ENCODE peak calls at places on chromosome 3, in six cellular contexts. One of them, this sample, is unnamed.
A peak's percentile ranks its signal among the peaks of the same experiment; 100 is the strongest.

GRCh38 chr3:59261009-59261408 is 211.2 kb upstream of the CFAP20DC start:
- DNase-seq in GM12878: no peak
- DNase-seq in neural progenitor cell: no peak
- DNase-seq in heart right ventricle: no peak
- DNase-seq in hepatocyte: no peak
- DNase-seq in body of pancreas: no peak
- DNase-seq in this sample: no peak

GRCh38 chr3:188003188-188004171 is 150.5 kb upstream of the LPP start:
- DNase-seq in neural progenitor cell: no peak
- DNase-seq in heart right ventricle: no peak
- DNase-seq in hepatocyte: peak; percentile 65
- DNase-seq in GM12878: no peak
- DNase-seq in body of pancreas: peak; percentile 24
- DNase-seq in this sample: no peak

GRCh38 chr3:63494646-63495045 is 157.8 kb upstream of the SNTN start:
- DNase-seq in body of pancreas: no peak
- DNase-seq in GM12878: no peak
- DNase-seq in neural progenitor cell: no peak
- DNase-seq in hepatocyte: no peak
- DNase-seq in heart right ventricle: no peak
- DNase-seq in this sample: no peak

GRCh38 chr3:191282262-191283215 is 46.7 kb upstream of the CCDC50 start:
- DNase-seq in hepatocyte: no peak
- DNase-seq in neural progenitor cell: no peak
- DNase-seq in body of pancreas: no peak
- DNase-seq in GM12878: no peak
- DNase-seq in heart right ventricle: no peak
- DNase-seq in this sample: peak; percentile 59

GRCh38 chr3:27533718-27534578 is 49.8 kb upstream of the SLC4A7 start:
- DNase-seq in body of pancreas: no peak
- DNase-seq in neural progenitor cell: peak; percentile 53
- DNase-seq in hepatocyte: peak; percentile 80
- DNase-seq in heart right ventricle: peak; percentile 23
- DNase-seq in GM12878: peak; percentile 48
- DNase-seq in this sample: peak; percentile 76

GRCh38 chr3:52277071-52277964 is 1.1 kb downstream of the WDR82 start:
- DNase-seq in neural progenitor cell: peak; percentile 58
- DNase-seq in hepatocyte: peak; percentile 85
- DNase-seq in body of pancreas: peak; percentile 81
- DNase-seq in GM12878: no peak
- DNase-seq in heart right ventricle: peak; percentile 85
- DNase-seq in this sample: peak; percentile 17

GRCh38 chr3:112847692-112848091 is 1.0 kb upstream of the CD200R1L start:
- DNase-seq in heart right ventricle: no peak
- DNase-seq in body of pancreas: no peak
- DNase-seq in GM12878: no peak
- DNase-seq in hepatocyte: no peak
- DNase-seq in neural progenitor cell: no peak
- DNase-seq in this sample: no peak

GRCh38 chr3:124318650-124319049 is 326.7 kb upstream of the ROPN1 start:
- DNase-seq in hepatocyte: no peak
- DNase-seq in body of pancreas: no peak
- DNase-seq in GM12878: no peak
- DNase-seq in heart right ventricle: no peak
- DNase-seq in neural progenitor cell: no peak
- DNase-seq in this sample: no peak

GRCh38 chr3:130707914-130708601 is 38.6 kb downstream of the PIK3R4 start:
- DNase-seq in heart right ventricle: no peak
- DNase-seq in GM12878: no peak
- DNase-seq in body of pancreas: no peak
- DNase-seq in hepatocyte: no peak
- DNase-seq in neural progenitor cell: no peak
- DNase-seq in this sample: no peak

GRCh38 chr3:132726341-132726823 is 4.2 kb upstream of the NPHP3 start:
- DNase-seq in GM12878: no peak
- DNase-seq in hepatocyte: peak; percentile 14
- DNase-seq in neural progenitor cell: peak; percentile 38
- DNase-seq in heart right ventricle: no peak
- DNase-seq in body of pancreas: no peak
- DNase-seq in this sample: peak; percentile 62

GRCh38 chr3:49724586-49724985 is 835 bp upstream of the GMPPB start:
- DNase-seq in body of pancreas: no peak
- DNase-seq in heart right ventricle: no peak
- DNase-seq in GM12878: no peak
- DNase-seq in neural progenitor cell: peak; percentile 29
- DNase-seq in hepatocyte: no peak
- DNase-seq in this sample: no peak

GRCh38 chr3:55118453-55118852 is 190.6 kb upstream of the LRTM1 start:
- DNase-seq in hepatocyte: no peak
- DNase-seq in body of pancreas: no peak
- DNase-seq in neural progenitor cell: no peak
- DNase-seq in GM12878: no peak
- DNase-seq in heart right ventricle: no peak
- DNase-seq in this sample: no peak

GRCh38 chr3:157438371-157438735 is 1.7 kb downstream of the PTX3 start:
- DNase-seq in neural progenitor cell: peak; percentile 71
- DNase-seq in GM12878: no peak
- DNase-seq in hepatocyte: no peak
- DNase-seq in heart right ventricle: no peak
- DNase-seq in body of pancreas: no peak
- DNase-seq in this sample: no peak

GRCh38 chr3:149618151-149619123 is 39.4 kb downstream of the WWTR1 start:
- DNase-seq in GM12878: no peak
- DNase-seq in heart right ventricle: peak; percentile 42
- DNase-seq in body of pancreas: no peak
- DNase-seq in neural progenitor cell: no peak
- DNase-seq in hepatocyte: no peak
- DNase-seq in this sample: peak; percentile 56

GRCh38 chr3:72904156-72904555 is 16.3 kb downstream of the GXYLT2 start:
- DNase-seq in heart right ventricle: no peak
- DNase-seq in GM12878: no peak
- DNase-seq in body of pancreas: no peak
- DNase-seq in neural progenitor cell: no peak
- DNase-seq in hepatocyte: no peak
- DNase-seq in this sample: no peak

GRCh38 chr3:98594630-98594961 is 1.2 kb upstream of the CPOX start:
- DNase-seq in hepatocyte: no peak
- DNase-seq in GM12878: no peak
- DNase-seq in neural progenitor cell: no peak
- DNase-seq in body of pancreas: no peak
- DNase-seq in heart right ventricle: no peak
- DNase-seq in this sample: no peak

GRCh38 chr3:1048558-1048957 is 44.3 kb upstream of the CNTN6 start:
- DNase-seq in body of pancreas: no peak
- DNase-seq in heart right ventricle: no peak
- DNase-seq in GM12878: no peak
- DNase-seq in neural progenitor cell: no peak
- DNase-seq in hepatocyte: no peak
- DNase-seq in this sample: no peak

GRCh38 chr3:51975857-51976549 is 1.1 kb downstream of the ABHD14A start:
- DNase-seq in heart right ventricle: peak; percentile 76
- DNase-seq in body of pancreas: peak; percentile 66
- DNase-seq in GM12878: no peak
- DNase-seq in neural progenitor cell: peak; percentile 88
- DNase-seq in hepatocyte: peak; percentile 87
- DNase-seq in this sample: peak; percentile 52

GRCh38 chr3:57015912-57016311 is 44.6 kb upstream of the SPATA12 start:
- DNase-seq in heart right ventricle: no peak
- DNase-seq in GM12878: no peak
- DNase-seq in body of pancreas: no peak
- DNase-seq in neural progenitor cell: no peak
- DNase-seq in hepatocyte: no peak
- DNase-seq in this sample: no peak

GRCh38 chr3:108552267-108553159 is 36.7 kb downstream of the CIP2A start:
- DNase-seq in body of pancreas: no peak
- DNase-seq in GM12878: no peak
- DNase-seq in neural progenitor cell: peak; percentile 60
- DNase-seq in hepatocyte: peak; percentile 64
- DNase-seq in heart right ventricle: no peak
- DNase-seq in this sample: peak; percentile 69

GRCh38 chr3:44120721-44121582 is 120.7 kb upstream of the TOPAZ1 start:
- DNase-seq in GM12878: no peak
- DNase-seq in hepatocyte: no peak
- DNase-seq in heart right ventricle: no peak
- DNase-seq in neural progenitor cell: no peak
- DNase-seq in body of pancreas: no peak
- DNase-seq in this sample: no peak

GRCh38 chr3:168989396-168989795 is 674.1 kb downstream of the MECOM start:
- DNase-seq in neural progenitor cell: no peak
- DNase-seq in GM12878: no peak
- DNase-seq in hepatocyte: no peak
- DNase-seq in body of pancreas: no peak
- DNase-seq in heart right ventricle: no peak
- DNase-seq in this sample: no peak

GRCh38 chr3:72042397-72043211 is 257.7 kb upstream of the PROK2 start:
- DNase-seq in GM12878: no peak
- DNase-seq in body of pancreas: no peak
- DNase-seq in heart right ventricle: no peak
- DNase-seq in hepatocyte: peak; percentile 47
- DNase-seq in neural progenitor cell: no peak
- DNase-seq in this sample: no peak

GRCh38 chr3:65573548-65574116 is 465.1 kb downstream of the MAGI1 start:
- DNase-seq in neural progenitor cell: no peak
- DNase-seq in GM12878: no peak
- DNase-seq in heart right ventricle: no peak
- DNase-seq in hepatocyte: no peak
- DNase-seq in body of pancreas: no peak
- DNase-seq in this sample: no peak
- H3K9me3 ChIP-seq in neural progenitor cell: peaks cover 8% of the 10 kb centered on the region
- H3K9me3 ChIP-seq in GM12878: no peaks in the 10 kb centered on the region
- H3K9me3 ChIP-seq in heart right ventricle: no peaks in the 10 kb centered on the region
- H3K9me3 ChIP-seq in hepatocyte: peaks cover 4% of the 10 kb centered on the region
- H3K9me3 ChIP-seq in body of pancreas: no peaks in the 10 kb centered on the region
- H3K9me3 ChIP-seq in this sample: no peaks in the 10 kb centered on the region

GRCh38 chr3:11847607-11848006 is 922 bp upstream of the TAMM41 start:
- DNase-seq in hepatocyte: no peak
- DNase-seq in heart right ventricle: no peak
- DNase-seq in GM12878: no peak
- DNase-seq in neural progenitor cell: no peak
- DNase-seq in body of pancreas: no peak
- DNase-seq in this sample: no peak
- TF ChIP-seq CTCF in hepatocyte: no peak
- TF ChIP-seq CTCF in heart right ventricle: no peak
- TF ChIP-seq CTCF in GM12878: no peak
- TF ChIP-seq CTCF in neural progenitor cell: no peak
- TF ChIP-seq CTCF in body of pancreas: no peak
- TF ChIP-seq CTCF in this sample: no peak

DNA sequence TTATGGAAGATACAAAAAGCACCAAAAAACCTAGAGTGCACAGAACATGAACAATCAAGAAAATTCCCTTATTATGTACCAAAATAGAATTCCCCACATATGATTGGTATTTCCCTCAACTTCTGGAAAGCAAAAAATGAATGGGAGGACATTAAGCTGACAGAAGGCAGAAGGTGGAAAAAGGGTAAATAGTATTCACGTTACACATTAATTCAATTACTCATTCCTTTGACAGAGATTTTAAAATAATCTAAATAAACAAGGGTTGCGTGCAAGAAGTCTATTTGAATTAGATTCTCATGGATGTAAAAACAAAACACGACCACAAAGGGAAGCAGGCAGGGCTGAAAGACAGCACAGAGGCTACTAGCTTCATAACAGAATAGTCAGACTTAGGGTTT is 260.5 kb upstream of the ZPLD1 start:
- DNase-seq in neural progenitor cell: no peak
- DNase-seq in heart right ventricle: no peak
- DNase-seq in body of pancreas: no peak
- DNase-seq in hepatocyte: no peak
- DNase-seq in GM12878: no peak
- DNase-seq in this sample: no peak
- H3K27ac ChIP-seq in neural progenitor cell: no peak overlapping the region
- H3K27ac ChIP-seq in heart right ventricle: no peak overlapping the region
- H3K27ac ChIP-seq in body of pancreas: no peak overlapping the region
- H3K27ac ChIP-seq in hepatocyte: peak overlapping the region; percentile 56
- H3K27ac ChIP-seq in GM12878: no peak overlapping the region
- H3K27ac ChIP-seq in this sample: no peak overlapping the region

GRCh38 chr3:78178740-78179139 is 1138.8 kb downstream of the ROBO2 start:
- DNase-seq in heart right ventricle: no peak
- DNase-seq in neural progenitor cell: no peak
- DNase-seq in GM12878: no peak
- DNase-seq in body of pancreas: no peak
- DNase-seq in hepatocyte: no peak
- DNase-seq in this sample: no peak
- H3K9me3 ChIP-seq in heart right ventricle: no peaks in the 10 kb centered on the region
- H3K9me3 ChIP-seq in neural progenitor cell: no peaks in the 10 kb centered on the region
- H3K9me3 ChIP-seq in GM12878: no peaks in the 10 kb centered on the region
- H3K9me3 ChIP-seq in body of pancreas: no peaks in the 10 kb centered on the region
- H3K9me3 ChIP-seq in hepatocyte: no peaks in the 10 kb centered on the region
- H3K9me3 ChIP-seq in this sample: no peaks in the 10 kb centered on the region

GRCh38 chr3:11835028-11835639 is 11.6 kb downstream of the TAMM41 start:
- DNase-seq in GM12878: no peak
- DNase-seq in heart right ventricle: no peak
- DNase-seq in hepatocyte: peak; percentile 27
- DNase-seq in body of pancreas: no peak
- DNase-seq in neural progenitor cell: peak; percentile 16
- DNase-seq in this sample: peak; percentile 49
- TF ChIP-seq CTCF in GM12878: peak; percentile 42
- TF ChIP-seq CTCF in heart right ventricle: peak; percentile 28
- TF ChIP-seq CTCF in hepatocyte: peak; percentile 63
- TF ChIP-seq CTCF in body of pancreas: no peak
- TF ChIP-seq CTCF in neural progenitor cell: peak; percentile 62
- TF ChIP-seq CTCF in this sample: peak; percentile 64